ENCODE peak calls at places on chromosomes 3 and 15, in four cellular contexts. One of them, this sample, is unnamed.
A peak's percentile ranks its signal among the peaks of the same experiment; 100 is the strongest.

GRCh38 chr3:32451049-32451659 is 51.5 kb downstream of the CMTM6 start:
- DNase-seq in HepG2: no peak
- DNase-seq in K562: no peak
- DNase-seq in GM12878: no peak
- DNase-seq in this sample: no peak

GRCh38 chr15:70127288-70127746 is 29.6 kb upstream of the TLE3 start:
- DNase-seq in GM12878: no peak
- DNase-seq in HepG2: peak; percentile 87
- DNase-seq in K562: no peak
- DNase-seq in this sample: no peak

GRCh38 chr3:11434017-11434526 is 161.9 kb downstream of the ATG7 start:
- DNase-seq in HepG2: no peak
- DNase-seq in K562: no peak
- DNase-seq in GM12878: no peak
- DNase-seq in this sample: no peak

GRCh38 chr3:177657243-177657642 is 460.0 kb upstream of the TBL1XR1 start:
- DNase-seq in HepG2: no peak
- DNase-seq in GM12878: no peak
- DNase-seq in K562: no peak
- DNase-seq in this sample: no peak

GRCh38 chr3:80308637-80309036 is 540.8 kb upstream of the ROBO1 start:
- DNase-seq in GM12878: no peak
- DNase-seq in K562: no peak
- DNase-seq in HepG2: no peak
- DNase-seq in this sample: no peak

GRCh38 chr3:146375214-146375613 is 94.1 kb downstream of the PLSCR2 start:
- DNase-seq in HepG2: no peak
- DNase-seq in GM12878: no peak
- DNase-seq in K562: no peak
- DNase-seq in this sample: no peak

GRCh38 chr3:77546246-77546645 is 506.3 kb downstream of the ROBO2 start:
- DNase-seq in GM12878: no peak
- DNase-seq in K562: no peak
- DNase-seq in HepG2: no peak
- DNase-seq in this sample: no peak

GRCh38 chr3:126102530-126102951 is 18.6 kb upstream of the SLC41A3 start:
- DNase-seq in GM12878: no peak
- DNase-seq in K562: no peak
- DNase-seq in HepG2: no peak
- DNase-seq in this sample: no peak

GRCh38 chr3:153257673-153258351 is 95.8 kb downstream of the RAP2B start:
- DNase-seq in GM12878: no peak
- DNase-seq in HepG2: peak; percentile 94
- DNase-seq in K562: no peak
- DNase-seq in this sample: no peak

GRCh38 chr15:36040173-36040572 is 494.2 kb upstream of the DPH6 start:
- DNase-seq in K562: no peak
- DNase-seq in GM12878: no peak
- DNase-seq in HepG2: no peak
- DNase-seq in this sample: no peak

GRCh38 chr15:93173369-93173768 is 84.4 kb upstream of the RGMA start:
- DNase-seq in HepG2: no peak
- DNase-seq in GM12878: no peak
- DNase-seq in K562: no peak
- DNase-seq in this sample: no peak
- TF ChIP-seq CBX5 in HepG2: no peak
- TF ChIP-seq CBX5 in GM12878: no peak
- TF ChIP-seq CBX5 in K562: no peak
- TF ChIP-seq CBX5 in this sample: no peak

GRCh38 chr3:179730508-179730907 is 77.7 kb downstream of the USP13 start:
- DNase-seq in HepG2: no peak
- DNase-seq in K562: no peak
- DNase-seq in GM12878: no peak
- DNase-seq in this sample: no peak
- TF ChIP-seq HDAC6 in HepG2: no peak
- TF ChIP-seq HDAC6 in K562: no peak
- TF ChIP-seq HDAC6 in GM12878: no peak
- TF ChIP-seq HDAC6 in this sample: no peak

GRCh38 chr15:97479957-97480356 is 480.5 kb upstream of the ARRDC4 start:
- DNase-seq in HepG2: no peak
- DNase-seq in GM12878: no peak
- DNase-seq in K562: no peak
- DNase-seq in this sample: no peak
- H2AFZ ChIP-seq in HepG2: no peak overlapping the region
- H2AFZ ChIP-seq in GM12878: no peak overlapping the region
- H2AFZ ChIP-seq in K562: no peak overlapping the region
- H2AFZ ChIP-seq in this sample: no peak overlapping the region

DNA sequence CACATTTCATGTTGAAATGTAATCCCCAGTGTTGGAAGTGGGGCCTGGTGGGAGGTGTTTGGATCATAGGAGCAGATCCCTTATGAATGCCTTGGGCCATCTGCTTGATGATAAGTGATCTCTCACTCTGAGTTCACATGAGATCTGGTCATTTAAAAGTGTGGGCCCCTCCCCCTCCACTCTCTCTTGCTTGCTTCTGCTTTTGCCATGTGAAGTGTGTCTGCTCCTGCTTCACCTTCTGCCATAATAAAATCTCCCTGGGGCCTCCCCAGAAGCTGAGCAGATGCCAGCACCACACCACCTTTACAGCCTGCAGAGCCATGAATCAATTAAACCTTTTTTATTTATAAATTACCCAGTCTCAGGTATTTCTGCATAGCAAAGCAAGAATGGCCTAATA is 14.2 kb upstream of the CD200R1L start:
- DNase-seq in K562: no peak
- DNase-seq in GM12878: no peak
- DNase-seq in HepG2: no peak
- DNase-seq in this sample: no peak
- TF ChIP-seq CBX5 in K562: no peak
- TF ChIP-seq CBX5 in GM12878: no peak
- TF ChIP-seq CBX5 in HepG2: no peak
- TF ChIP-seq CBX5 in this sample: no peak

This sample was measured in H1.